ENCODE peak calls at places on chromosomes 4 and X, in six cellular contexts. L is lower lobe of right lung; O is C1 segment of cervical spinal cord; B is H9; A is activated T-helper 1 cell treated with anti-CD3 and anti-CD28 coated beads, Interleukin-2, amount 50 U/mL, for 16 hours; H is Right ventricle myocardium superior. F is an unnamed sample.

GRCh38 chr4:6222761-6223292 is 22.5 kb upstream of the JAKMIP1 start:
- DNase-seq in L (no peak), O (peak), B (peak), A (no peak), H (no peak), F (no peak)

GRCh38 chr4:7201351-7202305 is 9.3 kb downstream of the SORCS2 start:
- DNase-seq in L (peak), O (no peak), B (no peak), A (no peak), H (peak), F (no peak)

GRCh38 chr4:147244786-147245185 is 236.1 kb upstream of the EDNRA start:
- DNase-seq in L (no peak), O (no peak), B (no peak), A (no peak), H (no peak), F (no peak)

GRCh38 chrX:14673764-14674163 is 144.4 kb downstream of the GLRA2 start:
- DNase-seq in L (no peak), O (no peak), B (no peak), A (no peak), H (no peak), F (no peak)

GRCh38 chr4:47686294-47686872 is 151.5 kb downstream of the CORIN start:
- DNase-seq in L (peak), O (no peak), B (peak), A (peak), H (peak), F (no peak)

GRCh38 chrX:42752730-42753129 is 25.2 kb downstream of the PPP1R2C start:
- DNase-seq in L (no peak), O (no peak), B (no peak), A (no peak), H (no peak), F (no peak)

GRCh38 chr4:156298230-156298629 is 344.6 kb upstream of the CTSO start:
- DNase-seq in L (no peak), O (no peak), B (no peak), A (no peak), H (peak), F (no peak)

GRCh38 chr4:74934016-74934821 is 1.3 kb downstream of the PARM1 start:
- DNase-seq in L (peak), O (no peak), B (peak), A (no peak), H (peak), F (peak)

GRCh38 chr4:8308856-8309771 is 39.6 kb downstream of the HTRA3 start:
- DNase-seq in L (peak), O (no peak), B (no peak), A (no peak), H (peak), F (no peak)

GRCh38 chr4:151774324-151774723 is 13.5 kb upstream of the GATB start:
- DNase-seq in L (no peak), O (no peak), B (no peak), A (no peak), H (no peak), F (no peak)

GRCh38 chr4:94934201-94934600 is 176.4 kb downstream of the BMPR1B start:
- DNase-seq in L (no peak), O (no peak), B (no peak), A (no peak), H (no peak), F (no peak)

GRCh38 chrX:129572422-129572821 is 32.4 kb downstream of the OCRL start:
- DNase-seq in L (no peak), O (no peak), B (no peak), A (no peak), H (no peak), F (no peak)

GRCh38 chrX:114787016-114787415 is 203.1 kb downstream of the HTR2C start:
- DNase-seq in L (no peak), O (no peak), B (no peak), A (no peak), H (no peak), F (no peak)

GRCh38 chr4:34258176-34258575 is 1986.1 kb downstream of the ARAP2 start:
- DNase-seq in L (no peak), O (no peak), B (no peak), A (no peak), H (no peak), F (no peak)

GRCh38 chr4:104446431-104446925 is 48.2 kb downstream of the CXXC4 start:
- DNase-seq in L (no peak), O (no peak), B (no peak), A (no peak), H (no peak), F (no peak)

GRCh38 chr4:153466637-153467153 is 535 bp downstream of the TMEM131L start:
- DNase-seq in L (no peak), O (no peak), B (no peak), A (no peak), H (peak), F (no peak)

GRCh38 chr4:150315691-150316090 is 237.4 kb downstream of the DCLK2 start:
- DNase-seq in L (no peak), O (no peak), B (no peak), A (no peak), H (no peak), F (no peak)

GRCh38 chrX:69398881-69399280 is 105.2 kb upstream of the NALF2 start:
- DNase-seq in L (no peak), O (no peak), B (no peak), A (no peak), H (no peak), F (no peak)